ENCODE peak calls at places on chromosome 12, in nine cellular contexts. G is RPMI7951, J is GF-D8, Y is progenitor cell of endocrine pancreas, V is non-pigmented ciliary epithelial cell, N is WTC11, B is tibial artery, M is GM06990, L is posterior vena cava. W is an unnamed sample.

GRCh38 chr12:6839482-6840201 is 1.1 kb upstream of the GNB3 start:
- DNase-seq in M (peak; percentile 66), L (no peak), B (no peak), V (no peak), Y (no peak), G (no peak), N (peak; percentile 73), J (no peak), W (no peak)

GRCh38 chr12:131783915-131784541 is 44.2 kb upstream of the MMP17 start:
- DNase-seq in G (peak; percentile 95), N (peak; percentile 41), Y (no peak), V (peak; percentile 55), J (no peak), M (peak; percentile 49), L (no peak), B (no peak), W (peak; percentile 42)

GRCh38 chr12:1836854-1837411 is 16.6 kb downstream of the LRTM2 start:
- DNase-seq in V (no peak), M (no peak), N (no peak), J (no peak), G (no peak), L (peak; percentile 80), B (no peak), Y (no peak), W (no peak)

GRCh38 chr12:132306885-132307191 is 22.6 kb downstream of the GALNT9 start:
- DNase-seq in L (no peak), N (no peak), G (no peak), M (no peak), Y (no peak), J (no peak), V (no peak), B (no peak), W (no peak)

GRCh38 chr12:4899361-4899760 is 10.3 kb upstream of the KCNA1 start:
- DNase-seq in B (no peak), G (peak; percentile 1), L (no peak), M (no peak), N (no peak), Y (no peak), J (no peak), V (no peak), W (no peak)

GRCh38 chr12:1590083-1590979 is 4.0 kb downstream of the FBXL14 start:
- DNase-seq in B (peak; percentile 28), L (no peak), Y (no peak), G (peak; percentile 62), M (no peak), N (peak; percentile 66), V (no peak), J (no peak), W (no peak)

GRCh38 chr12:111457071-111457470 is 51.3 kb downstream of the SH2B3 start:
- DNase-seq in V (no peak), J (no peak), B (no peak), L (no peak), M (no peak), N (no peak), G (no peak), Y (no peak), W (no peak)

GRCh38 chr12:22709292-22709691 is 84.3 kb downstream of the ETNK1 start:
- DNase-seq in L (no peak), Y (no peak), V (no peak), J (no peak), M (peak; percentile 35), B (no peak), G (peak; percentile 28), N (no peak), W (peak; percentile 14)

GRCh38 chr12:67720383-67720856 is 71.9 kb downstream of the DYRK2 start:
- DNase-seq in L (no peak), B (no peak), M (no peak), Y (no peak), G (peak; percentile 96), J (no peak), V (no peak), N (no peak), W (no peak)

GRCh38 chr12:106170285-106170684 is 31.5 kb upstream of the NUAK1 start:
- DNase-seq in J (no peak), N (no peak), M (no peak), L (no peak), Y (no peak), V (peak; percentile 51), G (peak; percentile 92), B (no peak), W (no peak)

GRCh38 chr12:65868133-65868705 is 43.9 kb downstream of the HMGA2 start:
- DNase-seq in V (peak; percentile 91), B (no peak), M (no peak), Y (no peak), J (peak; percentile 93), N (no peak), L (no peak), G (peak; percentile 86), W (no peak)

GRCh38 chr12:118237908-118238307 is 102.0 kb downstream of the PEBP1 start:
- DNase-seq in V (peak; percentile 62), B (no peak), Y (no peak), G (peak; percentile 1), M (no peak), L (no peak), J (no peak), N (no peak), W (no peak)

GRCh38 chr12:27331927-27332324 is 710 bp upstream of the BMAL2 start:
- DNase-seq in G (no peak), N (no peak), Y (no peak), J (no peak), B (no peak), V (no peak), L (no peak), M (no peak), W (no peak)

GRCh38 chr12:50927766-50928224 is 24.5 kb upstream of the HIGD1C start:
- DNase-seq in B (no peak), N (no peak), M (no peak), L (no peak), G (no peak), Y (no peak), V (no peak), J (no peak), W (no peak)

GRCh38 chr12:9751204-9752144 is 9.2 kb downstream of the CD69 start:
- DNase-seq in J (no peak), B (no peak), N (no peak), M (no peak), Y (no peak), G (peak; percentile 10), V (no peak), L (no peak), W (no peak)

GRCh38 chr12:127083028-127083949 is 1183.7 kb upstream of the TMEM132C start:
- DNase-seq in M (peak; percentile 38), J (peak; percentile 33), G (peak; percentile 85), V (peak; percentile 55), Y (no peak), L (no peak), N (no peak), B (no peak), W (no peak)

GRCh38 chr12:76312314-76312713 is 35.9 kb downstream of the BBS10 start:
- DNase-seq in V (no peak), G (peak; percentile 71), N (no peak), M (no peak), L (no peak), J (no peak), B (no peak), Y (no peak), W (no peak)

GRCh38 chr12:46677749-46678148 is 148.0 kb downstream of the SLC38A4 start:
- DNase-seq in J (no peak), B (no peak), G (peak; percentile 53), V (no peak), Y (no peak), N (no peak), L (no peak), M (no peak), W (no peak)

GRCh38 chr12:11838403-11838802 is 188.9 kb downstream of the ETV6 start:
- DNase-seq in N (no peak), M (no peak), B (peak; percentile 36), G (no peak), L (no peak), J (no peak), Y (no peak), V (no peak), W (no peak)

GRCh38 chr12:82651489-82651888 is 35.2 kb upstream of the TMTC2 start:
- DNase-seq in M (no peak), L (no peak), N (no peak), Y (no peak), B (no peak), J (no peak), V (no peak), G (no peak), W (no peak)

GRCh38 chr12:112664569-112664968 is 127.0 kb upstream of the RPH3A start:
- DNase-seq in N (peak; percentile 56), V (no peak), Y (peak; percentile 40), J (no peak), M (no peak), L (no peak), G (peak; percentile 16), B (no peak), W (no peak)

GRCh38 chr12:99059824-99060526 is 414.9 kb downstream of the APAF1 start:
- DNase-seq in J (no peak), G (peak; percentile 1), Y (no peak), B (peak; percentile 39), M (no peak), V (peak; percentile 1), N (no peak), L (peak; percentile 83), W (no peak)

GRCh38 chr12:62268956-62269355 is 8.8 kb downstream of the USP15 start:
- DNase-seq in M (no peak), V (no peak), L (no peak), J (no peak), Y (no peak), B (no peak), G (peak; percentile 29), N (no peak), W (no peak)

GRCh38 chr12:102824218-102824835 is 92.7 kb downstream of the PAH start:
- DNase-seq in Y (peak; percentile 71), L (peak; percentile 87), M (peak; percentile 20), V (no peak), J (no peak), B (peak; percentile 42), G (peak; percentile 2), N (peak; percentile 89), W (no peak)

GRCh38 chr12:122368361-122369073 is 54.0 kb downstream of the CLIP1 start:
- DNase-seq in B (no peak), L (no peak), M (no peak), N (no peak), Y (no peak), G (peak; percentile 26), J (no peak), V (no peak), W (no peak)

GRCh38 chr12:4483885-4484823 is 38.5 kb upstream of the FGF6 start:
- DNase-seq in V (no peak), J (no peak), B (no peak), N (no peak), M (no peak), G (no peak), L (no peak), Y (no peak), W (no peak)

GRCh38 chr12:95286713-95287112 is 69.1 kb downstream of the VEZT start:
- DNase-seq in Y (no peak), V (no peak), J (no peak), B (no peak), M (no peak), G (no peak), N (no peak), L (no peak), W (no peak)

GRCh38 chr12:31570880-31571279 is 20.1 kb downstream of the DENND5B start:
- DNase-seq in M (no peak), V (no peak), L (no peak), G (no peak), N (no peak), J (no peak), Y (no peak), B (no peak), W (no peak)

W was measured in 8988T.